ENCODE peak calls at places on chromosomes 2 and 18, in seven cellular contexts. S is KBM-7; E is mammary epithelial cell; Z is esophagus squamous epithelium; U is mucosa of descending colon; R is GM23338; B is activated T-cell treated with anti-CD3 and anti-CD28 coated beads, Interleukin-2, amount 50 U/mL, for 1 hour. J is an unnamed sample.
A peak's percentile ranks its signal among the peaks of the same experiment; 100 is the strongest.

GRCh38 chr2:170930132-170931109 is 1.4 kb downstream of the GORASP2 start:
- DNase-seq in S (peak; percentile 63), E (peak; percentile 79), Z (no peak), U (peak; percentile 35), R (peak; percentile 50), B (peak; percentile 63), J (peak; percentile 22)

GRCh38 chr2:56444339-56444738 is 260.5 kb downstream of the CCDC85A start:
- DNase-seq in S (no peak), E (no peak), Z (no peak), U (peak; percentile 67), R (no peak), B (no peak), J (no peak)

GRCh38 chr2:240701091-240701735 is 9.5 kb downstream of the AQP12A start:
- DNase-seq in S (no peak), E (no peak), Z (no peak), U (no peak), R (peak; percentile 49), B (no peak), J (no peak)

GRCh38 chr18:48342125-48342524 is 67.1 kb downstream of the ZBTB7C start:
- DNase-seq in S (no peak), E (no peak), Z (no peak), U (no peak), R (no peak), B (no peak), J (no peak)

GRCh38 chr18:78525364-78526111 is 454.1 kb upstream of the SALL3 start:
- DNase-seq in S (no peak), E (no peak), Z (no peak), U (no peak), R (no peak), B (no peak), J (peak; percentile 50)

GRCh38 chr18:11154369-11154982 is 5.1 kb upstream of the PIEZO2 start:
- DNase-seq in S (peak; percentile 26), E (peak; percentile 20), Z (no peak), U (no peak), R (peak; percentile 73), B (no peak), J (no peak)

GRCh38 chr2:197893403-197894177 is 89.2 kb downstream of the PLCL1 start:
- DNase-seq in S (no peak), E (no peak), Z (no peak), U (no peak), R (no peak), B (no peak), J (no peak)

GRCh38 chr2:171707752-171708151 is 20.5 kb downstream of the DYNC1I2 start:
- DNase-seq in S (no peak), E (peak; percentile 6), Z (no peak), U (no peak), R (no peak), B (no peak), J (no peak)

GRCh38 chr2:102070058-102070642 is 72.4 kb upstream of the IL1R1 start:
- DNase-seq in S (no peak), E (no peak), Z (no peak), U (peak; percentile 77), R (no peak), B (no peak), J (peak; percentile 93)

J was measured in lower leg skin.